ENCODE peak calls at places on chromosomes 12 and 14, in nine cellular contexts. H, W, B, I, R, P, M, K and Z are unnamed samples.

GRCh38 chr12:19971396-19971802 is 396.9 kb upstream of the PDE3A start:
- DNase-seq in H (no peak), W (no peak), B (peak; percentile 72), I (peak; percentile 17), R (no peak), P (no peak), M (peak; percentile 76), K (no peak), Z (peak; percentile 90)

GRCh38 chr12:121858662-121859572 is at the start of gene HPD:
- DNase-seq in H (peak; percentile 12), W (no peak), B (peak; percentile 75), I (no peak), R (no peak), P (peak; percentile 25), M (peak; percentile 73), K (peak; percentile 92), Z (no peak)

GRCh38 chr12:98870521-98870920 is 225.4 kb downstream of the APAF1 start:
- DNase-seq in H (no peak), W (no peak), B (no peak), I (no peak), R (no peak), P (no peak), M (no peak), K (no peak), Z (peak; percentile 5)

GRCh38 chr12:44546037-44546436 is 330.1 kb downstream of the NELL2 start:
- DNase-seq in H (no peak), W (no peak), B (no peak), I (no peak), R (no peak), P (no peak), M (no peak), K (no peak), Z (no peak)

GRCh38 chr12:129662184-129662583 is 241.6 kb downstream of the TMEM132D start:
- DNase-seq in H (no peak), W (no peak), B (no peak), I (no peak), R (no peak), P (no peak), M (no peak), K (no peak), Z (no peak)

GRCh38 chr14:53615254-53615653 is 341.4 kb downstream of the BMP4 start:
- DNase-seq in H (no peak), W (no peak), B (no peak), I (no peak), R (no peak), P (no peak), M (no peak), K (no peak), Z (no peak)

GRCh38 chr12:67394600-67394999 is 125.4 kb downstream of the CAND1 start:
- DNase-seq in H (no peak), W (no peak), B (peak; percentile 31), I (no peak), R (no peak), P (peak; percentile 4), M (peak; percentile 79), K (peak; percentile 64), Z (no peak)

GRCh38 chr14:36506732-36507614 is 13.1 kb downstream of the NKX2-1 start:
- DNase-seq in H (no peak), W (no peak), B (no peak), I (no peak), R (no peak), P (no peak), M (no peak), K (no peak), Z (no peak)

GRCh38 chr12:40662366-40662765 is 29.9 kb upstream of the CNTN1 start:
- DNase-seq in H (no peak), W (no peak), B (no peak), I (no peak), R (no peak), P (no peak), M (no peak), K (no peak), Z (no peak)

GRCh38 chr12:49368240-49368600 is 958 bp downstream of the SPATS2 start:
- DNase-seq in H (no peak), W (peak; percentile 47), B (no peak), I (no peak), R (no peak), P (peak; percentile 55), M (no peak), K (no peak), Z (no peak)

GRCh38 chr12:51788876-51789275 is 59.6 kb downstream of the FIGNL2 start:
- DNase-seq in H (no peak), W (no peak), B (peak; percentile 81), I (no peak), R (no peak), P (no peak), M (peak; percentile 30), K (no peak), Z (no peak)

GRCh38 chr14:99177876-99178630 is 93.9 kb downstream of the BCL11B start:
- DNase-seq in H (no peak), W (no peak), B (no peak), I (no peak), R (no peak), P (no peak), M (no peak), K (peak; percentile 56), Z (no peak)